ENCODE peak calls at places on chromosomes 5 and 9, in eight cellular contexts. I is NCI-H82; S is activated T-cell treated with anti-CD3 and anti-CD28 coated beads for 1 hour; E is activated CD4-positive, alpha-beta T cell treated with anti-CD3 and anti-CD28 coated beads for 36 hours; H is HL-60; V is GM13977; P is AG09309; R is ACHN. L is an unnamed sample.

GRCh38 chr5:53407373-53407772 is 73.1 kb upstream of the FST start:
- DNase-seq in P (no peak), S (no peak), V (no peak), R (no peak), H (no peak), E (no peak), I (no peak), L (no peak)

GRCh38 chr5:14675309-14675708 is 10.8 kb downstream of the OTULIN start:
- DNase-seq in P (no peak), H (no peak), R (no peak), V (no peak), S (no peak), I (no peak), E (no peak), L (no peak)

GRCh38 chr9:114072181-114073140 is 5.6 kb downstream of the AMBP start:
- DNase-seq in S (no peak), V (no peak), R (no peak), H (no peak), I (peak; percentile 33), E (no peak), P (no peak), L (no peak)

GRCh38 chr9:99356512-99356971 is 134.5 kb downstream of the SEC61B start:
- DNase-seq in R (no peak), S (no peak), P (no peak), H (no peak), I (no peak), E (no peak), V (no peak), L (no peak)

GRCh38 chr9:38346811-38347735 is 45.4 kb upstream of the ALDH1B1 start:
- DNase-seq in E (no peak), P (no peak), H (no peak), S (no peak), I (peak; percentile 23), V (no peak), R (no peak), L (no peak)

GRCh38 chr9:76194896-76195295 is 199.3 kb downstream of the RFK start:
- DNase-seq in R (no peak), E (no peak), I (no peak), P (no peak), H (no peak), V (no peak), S (no peak), L (no peak)

GRCh38 chr9:93450817-93451761 is at the start of gene FAM120A:
- DNase-seq in H (peak; percentile 60), S (peak; percentile 55), I (peak; percentile 75), R (peak; percentile 78), V (peak; percentile 92), E (peak; percentile 87), P (no peak), L (peak; percentile 31)

GRCh38 chr5:52007230-52007858 is 624.1 kb downstream of the ISL1 start:
- DNase-seq in V (peak; percentile 11), P (no peak), S (no peak), I (peak; percentile 67), H (peak; percentile 4), R (peak; percentile 45), E (no peak), L (no peak)

GRCh38 chr9:95116002-95116819 is 201.3 kb downstream of the FANCC start:
- DNase-seq in E (no peak), R (no peak), V (no peak), I (no peak), P (no peak), H (no peak), S (no peak), L (no peak)

GRCh38 chr9:79592736-79593493 is 21.1 kb downstream of the TLE4 start:
- DNase-seq in S (no peak), I (no peak), R (no peak), H (peak; percentile 56), P (no peak), E (no peak), V (no peak), L (no peak)

GRCh38 chr5:78731884-78732283 is 83.3 kb upstream of the LHFPL2 start:
- DNase-seq in S (no peak), R (peak; percentile 3), P (no peak), I (no peak), E (no peak), V (no peak), H (no peak), L (no peak)

GRCh38 chr9:89386797-89387196 is 68.5 kb downstream of the SECISBP2 start:
- DNase-seq in I (no peak), S (no peak), H (no peak), V (no peak), R (no peak), E (no peak), P (no peak), L (no peak)

GRCh38 chr9:16726718-16727451 is 143.6 kb downstream of the BNC2 start:
- DNase-seq in S (no peak), I (peak; percentile 76), V (peak; percentile 22), E (peak; percentile 12), H (peak; percentile 44), R (peak; percentile 77), P (peak; percentile 64), L (peak; percentile 69)

GRCh38 chr9:137592767-137593166 is 2.5 kb upstream of the ZMYND19 start:
- DNase-seq in S (no peak), I (no peak), P (no peak), V (no peak), R (no peak), H (peak; percentile 86), E (no peak), L (no peak)

L was measured in skeletal muscle cell.